ENCODE peak calls at places on chromosomes 4 and X, in eight cellular contexts. T is germinal center; L is Caco-2; R is BJ; Y is D341Med; J is stimulated activated CD4-positive, alpha-beta T cell treated with anti-CD3 and anti-CD28 coated beads, Interleukin-15, amount 100 ng/mL, for 1 hour; W is AML-193; V is IMR-90. G is an unnamed sample.
A peak's percentile ranks its signal among the peaks of the same experiment; 100 is the strongest.

GRCh38 chrX:53086464-53086863 is 4.3 kb downstream of the TSPYL2 start:
- DNase-seq in T (no peak), R (no peak), J (no peak), V (no peak), W (no peak), Y (no peak), L (no peak), G (no peak)

GRCh38 chrX:78199851-78200250 is 60.4 kb upstream of the TAF9B start:
- DNase-seq in Y (peak; percentile 6), T (peak; percentile 20), W (peak; percentile 40), L (peak; percentile 3), R (no peak), J (no peak), V (peak; percentile 8), G (no peak)

GRCh38 chrX:52594658-52595057 is 60.0 kb downstream of the SSX7 start:
- DNase-seq in R (no peak), Y (no peak), T (no peak), W (no peak), L (no peak), V (no peak), J (no peak), G (no peak)

GRCh38 chr4:15568814-15569213 is 86.3 kb downstream of the FBXL5 start:
- DNase-seq in W (no peak), L (no peak), R (no peak), T (no peak), V (peak; percentile 26), Y (no peak), J (no peak), G (no peak)

GRCh38 chr4:111399523-111400135 is 745.6 kb upstream of the FAM241A start:
- DNase-seq in R (no peak), J (no peak), V (peak; percentile 6), W (no peak), L (no peak), T (no peak), Y (peak; percentile 43), G (no peak)

GRCh38 chr4:13088726-13089658 is 395.1 kb downstream of the RAB28 start:
- DNase-seq in R (no peak), V (no peak), T (no peak), Y (no peak), W (no peak), J (no peak), L (no peak), G (no peak)

GRCh38 chr4:31929676-31930075 is 1209.5 kb downstream of the PCDH7 start:
- DNase-seq in T (no peak), R (no peak), V (no peak), J (no peak), Y (no peak), W (no peak), L (no peak), G (no peak)

GRCh38 chr4:81984746-81985145 is 389.0 kb downstream of the HNRNPD start:
- DNase-seq in V (no peak), R (no peak), L (no peak), Y (no peak), T (no peak), J (no peak), W (no peak), G (no peak)

GRCh38 chr4:83548151-83548905 is 12.4 kb downstream of the GPAT3 start:
- DNase-seq in W (peak; percentile 82), J (peak; percentile 32), T (no peak), V (peak; percentile 97), R (peak; percentile 85), Y (peak; percentile 29), L (peak; percentile 7), G (peak; percentile 60)

GRCh38 chr4:149715822-149716585 is 99.6 kb downstream of the IQCM start:
- DNase-seq in J (no peak), V (no peak), T (no peak), R (no peak), W (no peak), L (no peak), Y (no peak), G (no peak)

GRCh38 chrX:120741452-120741851 is 111.6 kb upstream of the C1GALT1C1 start:
- DNase-seq in Y (no peak), V (no peak), W (no peak), L (no peak), R (no peak), T (no peak), J (no peak), G (no peak)

GRCh38 chrX:134803551-134804183 is 145.4 kb upstream of the PLAC1 start:
- DNase-seq in J (no peak), L (peak; percentile 16), R (no peak), Y (no peak), W (no peak), T (peak; percentile 12), V (no peak), G (no peak)

GRCh38 chr4:15963001-15963451 is at the start of gene FGFBP2:
- DNase-seq in W (peak; percentile 68), J (peak; percentile 36), Y (peak; percentile 82), T (peak; percentile 46), R (no peak), L (peak; percentile 59), V (peak; percentile 44), G (peak; percentile 3)

GRCh38 chr4:76784237-76784636 is 113.7 kb downstream of the SOWAHB start:
- DNase-seq in L (peak; percentile 19), V (no peak), T (no peak), Y (no peak), R (no peak), W (no peak), J (no peak), G (no peak)

GRCh38 chr4:96164814-96165351 is 325.0 kb downstream of the PDHA2 start:
- DNase-seq in J (no peak), T (no peak), L (no peak), W (no peak), R (peak; percentile 14), V (peak; percentile 16), Y (no peak), G (no peak)

GRCh38 chr4:125719987-125720386 is 405.2 kb downstream of the FAT4 start:
- DNase-seq in W (no peak), J (no peak), L (no peak), V (peak; percentile 41), Y (no peak), R (no peak), T (no peak), G (no peak)

GRCh38 chr4:7206856-7207567 is 14.7 kb downstream of the SORCS2 start:
- DNase-seq in T (no peak), V (peak; percentile 90), W (no peak), Y (no peak), J (no peak), R (peak; percentile 49), L (no peak), G (no peak)

GRCh38 chr4:30962949-30963348 is 242.8 kb downstream of the PCDH7 start:
- DNase-seq in V (peak; percentile 88), T (no peak), R (no peak), L (no peak), J (no peak), W (no peak), Y (no peak), G (no peak)

GRCh38 chr4:25031077-25031606 is 396 bp upstream of the LGI2 start:
- DNase-seq in W (no peak), T (no peak), V (no peak), L (peak; percentile 14), Y (peak; percentile 74), R (no peak), J (no peak), G (no peak)

GRCh38 chr4:163804001-163804400 is 309.5 kb downstream of the TMA16 start:
- DNase-seq in T (no peak), Y (no peak), W (no peak), V (no peak), R (no peak), J (no peak), L (no peak), G (no peak)

GRCh38 chr4:17111959-17112659 is 213.7 kb upstream of the LDB2 start:
- DNase-seq in L (peak; percentile 4), Y (no peak), J (no peak), R (no peak), V (no peak), T (peak; percentile 4), W (no peak), G (no peak)

GRCh38 chr4:174794706-174795105 is 34.3 kb downstream of the GLRA3 start:
- DNase-seq in V (no peak), W (no peak), L (no peak), Y (no peak), T (no peak), J (no peak), R (no peak), G (no peak)

GRCh38 chrX:126770179-126770578 is 49.4 kb upstream of the PRR32 start:
- DNase-seq in Y (peak; percentile 30), W (peak; percentile 14), L (peak; percentile 37), V (no peak), J (no peak), R (no peak), T (no peak), G (no peak)

G was measured in GF-D8.